ENCODE peak calls at places on chromosomes 2 and 18, in six cellular contexts. One of them, this sample, is unnamed.
A peak's percentile ranks its signal among the peaks of the same experiment; 100 is the strongest.

GRCh38 chr2:70643715-70644114 is 90.1 kb upstream of the TGFA start:
- DNase-seq in CD4-positive, alpha-beta T cell: no peak
- DNase-seq in brain microvascular endothelial cell: no peak
- DNase-seq in body of pancreas: no peak
- DNase-seq in epithelial cell of esophagus: peak; percentile 71
- DNase-seq in HFFc6: no peak
- DNase-seq in this sample: peak; percentile 47

GRCh38 chr18:12442946-12443345 is 35.2 kb downstream of the PRELID3A start:
- DNase-seq in epithelial cell of esophagus: peak; percentile 18
- DNase-seq in CD4-positive, alpha-beta T cell: no peak
- DNase-seq in body of pancreas: no peak
- DNase-seq in brain microvascular endothelial cell: no peak
- DNase-seq in HFFc6: peak; percentile 11
- DNase-seq in this sample: no peak

GRCh38 chr2:15938803-15939555 is 1.4 kb upstream of the MYCN start:
- DNase-seq in HFFc6: no peak
- DNase-seq in brain microvascular endothelial cell: no peak
- DNase-seq in body of pancreas: no peak
- DNase-seq in CD4-positive, alpha-beta T cell: no peak
- DNase-seq in epithelial cell of esophagus: no peak
- DNase-seq in this sample: no peak

GRCh38 chr2:96241901-96242611 is 23.7 kb downstream of the TMEM127 start:
- DNase-seq in brain microvascular endothelial cell: peak; percentile 60
- DNase-seq in epithelial cell of esophagus: peak; percentile 59
- DNase-seq in CD4-positive, alpha-beta T cell: no peak
- DNase-seq in body of pancreas: no peak
- DNase-seq in HFFc6: peak; percentile 97
- DNase-seq in this sample: no peak

GRCh38 chr2:240856151-240856980 is 12.3 kb upstream of the AGXT start:
- DNase-seq in brain microvascular endothelial cell: no peak
- DNase-seq in HFFc6: no peak
- DNase-seq in CD4-positive, alpha-beta T cell: no peak
- DNase-seq in body of pancreas: no peak
- DNase-seq in epithelial cell of esophagus: no peak
- DNase-seq in this sample: peak; percentile 66

GRCh38 chr2:119592436-119592835 is 48.2 kb downstream of the CFAP221 start:
- DNase-seq in epithelial cell of esophagus: no peak
- DNase-seq in body of pancreas: no peak
- DNase-seq in HFFc6: no peak
- DNase-seq in brain microvascular endothelial cell: no peak
- DNase-seq in CD4-positive, alpha-beta T cell: no peak
- DNase-seq in this sample: no peak

GRCh38 chr2:128260239-128261138 is 58.2 kb downstream of the HS6ST1 start:
- DNase-seq in body of pancreas: no peak
- DNase-seq in epithelial cell of esophagus: peak; percentile 88
- DNase-seq in brain microvascular endothelial cell: peak; percentile 82
- DNase-seq in CD4-positive, alpha-beta T cell: no peak
- DNase-seq in HFFc6: peak; percentile 74
- DNase-seq in this sample: peak; percentile 60

GRCh38 chr2:239293450-239294430 is 107.1 kb downstream of the HDAC4 start:
- DNase-seq in brain microvascular endothelial cell: no peak
- DNase-seq in CD4-positive, alpha-beta T cell: no peak
- DNase-seq in body of pancreas: peak; percentile 5
- DNase-seq in epithelial cell of esophagus: no peak
- DNase-seq in HFFc6: no peak
- DNase-seq in this sample: no peak

GRCh38 chr2:129443235-129443884 is 536.1 kb upstream of the RAB6C start:
- DNase-seq in body of pancreas: no peak
- DNase-seq in CD4-positive, alpha-beta T cell: no peak
- DNase-seq in epithelial cell of esophagus: no peak
- DNase-seq in HFFc6: no peak
- DNase-seq in brain microvascular endothelial cell: no peak
- DNase-seq in this sample: no peak

GRCh38 chr2:28359222-28360065 is 33.2 kb upstream of the FOSL2 start:
- DNase-seq in CD4-positive, alpha-beta T cell: peak; percentile 71
- DNase-seq in epithelial cell of esophagus: peak; percentile 50
- DNase-seq in body of pancreas: no peak
- DNase-seq in brain microvascular endothelial cell: peak; percentile 90
- DNase-seq in HFFc6: no peak
- DNase-seq in this sample: peak; percentile 81

GRCh38 chr2:176151199-176152099 is at the start of gene HOXD4:
- DNase-seq in CD4-positive, alpha-beta T cell: no peak
- DNase-seq in epithelial cell of esophagus: no peak
- DNase-seq in body of pancreas: no peak
- DNase-seq in HFFc6: no peak
- DNase-seq in brain microvascular endothelial cell: no peak
- DNase-seq in this sample: no peak

GRCh38 chr2:158457092-158457825 is 507 bp downstream of the PKP4 start:
- DNase-seq in CD4-positive, alpha-beta T cell: peak; percentile 35
- DNase-seq in epithelial cell of esophagus: peak; percentile 82
- DNase-seq in brain microvascular endothelial cell: peak; percentile 47
- DNase-seq in body of pancreas: peak; percentile 64
- DNase-seq in HFFc6: peak; percentile 48
- DNase-seq in this sample: peak; percentile 68

GRCh38 chr2:75027886-75028285 is 69.4 kb downstream of the POLE4 start:
- DNase-seq in HFFc6: no peak
- DNase-seq in brain microvascular endothelial cell: no peak
- DNase-seq in epithelial cell of esophagus: no peak
- DNase-seq in CD4-positive, alpha-beta T cell: no peak
- DNase-seq in body of pancreas: no peak
- DNase-seq in this sample: no peak
- TF ChIP-seq CTCF in HFFc6: no peak
- TF ChIP-seq CTCF in brain microvascular endothelial cell: no peak
- TF ChIP-seq CTCF in epithelial cell of esophagus: no peak
- TF ChIP-seq CTCF in CD4-positive, alpha-beta T cell: no peak
- TF ChIP-seq CTCF in body of pancreas: no peak
- TF ChIP-seq CTCF in this sample: no peak

GRCh38 chr2:218658671-218659257 is 659 bp downstream of the ZNF142 start:
- DNase-seq in CD4-positive, alpha-beta T cell: peak; percentile 10
- DNase-seq in epithelial cell of esophagus: peak; percentile 76
- DNase-seq in brain microvascular endothelial cell: peak; percentile 35
- DNase-seq in HFFc6: peak; percentile 15
- DNase-seq in body of pancreas: peak; percentile 36
- DNase-seq in this sample: peak; percentile 78
- TF ChIP-seq CTCF in CD4-positive, alpha-beta T cell: peak; percentile 39
- TF ChIP-seq CTCF in epithelial cell of esophagus: peak; percentile 57
- TF ChIP-seq CTCF in brain microvascular endothelial cell: peak; percentile 74
- TF ChIP-seq CTCF in HFFc6: peak; percentile 72
- TF ChIP-seq CTCF in body of pancreas: no peak
- TF ChIP-seq CTCF in this sample: peak; percentile 64

GRCh38 chr2:60581461-60582282 is 28.2 kb upstream of the BCL11A start:
- DNase-seq in brain microvascular endothelial cell: peak; percentile 29
- DNase-seq in CD4-positive, alpha-beta T cell: peak; percentile 47
- DNase-seq in HFFc6: peak; percentile 27
- DNase-seq in body of pancreas: peak; percentile 74
- DNase-seq in epithelial cell of esophagus: peak; percentile 61
- DNase-seq in this sample: peak; percentile 81
- TF ChIP-seq CTCF in brain microvascular endothelial cell: peak; percentile 77
- TF ChIP-seq CTCF in CD4-positive, alpha-beta T cell: peak; percentile 83
- TF ChIP-seq CTCF in HFFc6: peak; percentile 96
- TF ChIP-seq CTCF in body of pancreas: peak; percentile 98
- TF ChIP-seq CTCF in epithelial cell of esophagus: peak; percentile 68
- TF ChIP-seq CTCF in this sample: peak; percentile 91

GRCh38 chr2:222582931-222583330 is 73.0 kb downstream of the FARSB start:
- DNase-seq in brain microvascular endothelial cell: no peak
- DNase-seq in body of pancreas: no peak
- DNase-seq in CD4-positive, alpha-beta T cell: no peak
- DNase-seq in epithelial cell of esophagus: peak; percentile 8
- DNase-seq in HFFc6: no peak
- DNase-seq in this sample: no peak
- TF ChIP-seq CTCF in brain microvascular endothelial cell: peak; percentile 51
- TF ChIP-seq CTCF in body of pancreas: no peak
- TF ChIP-seq CTCF in CD4-positive, alpha-beta T cell: no peak
- TF ChIP-seq CTCF in epithelial cell of esophagus: peak; percentile 37
- TF ChIP-seq CTCF in HFFc6: peak; percentile 61
- TF ChIP-seq CTCF in this sample: no peak

DNA sequence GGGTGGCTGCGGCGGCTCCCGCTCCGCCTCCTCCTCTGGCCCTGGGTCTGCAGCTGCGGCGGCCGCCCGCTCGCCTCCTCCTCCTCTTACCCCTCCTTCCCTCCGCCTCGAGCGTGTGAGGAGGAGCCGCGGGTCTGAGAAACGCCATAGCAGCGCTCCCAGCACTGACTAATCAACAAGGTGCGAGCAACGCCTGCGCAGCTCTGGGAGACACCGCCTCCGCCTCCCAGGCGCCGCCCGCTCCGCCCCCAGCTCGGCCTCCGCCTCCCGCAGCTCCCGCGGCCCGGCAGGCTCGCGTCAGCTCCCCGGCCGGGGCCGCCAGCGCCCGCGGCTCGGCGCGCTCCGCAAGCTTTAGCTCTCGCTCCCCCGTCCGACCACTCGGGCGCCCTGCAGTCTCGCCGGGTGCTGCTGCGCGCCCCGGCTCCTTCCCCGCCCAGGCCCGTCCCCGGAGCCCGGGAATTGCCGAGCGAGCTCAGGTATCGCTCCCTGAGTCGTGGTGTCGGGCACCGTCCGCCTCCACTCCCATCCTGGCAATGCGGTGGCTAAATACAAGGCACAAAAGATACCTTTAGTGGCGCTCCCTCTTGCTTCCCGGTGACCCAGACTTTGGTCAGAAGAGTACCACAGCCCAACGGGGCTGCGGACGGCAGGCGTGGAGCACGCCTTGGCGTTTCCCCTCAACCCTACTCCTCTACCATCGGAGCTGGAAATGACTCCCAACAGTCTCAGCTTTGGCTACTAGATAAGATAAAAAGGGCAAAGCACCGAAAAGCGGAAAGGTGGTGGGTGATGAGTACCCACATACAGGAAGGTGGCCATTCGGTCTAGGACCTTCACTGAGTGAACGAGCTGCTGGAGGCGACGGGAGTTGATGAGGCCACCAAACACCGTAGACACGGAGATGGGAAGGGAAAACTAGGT is at the start of gene GAREM1:
- DNase-seq in brain microvascular endothelial cell: peak; percentile 97
- DNase-seq in body of pancreas: peak; percentile 97
- DNase-seq in HFFc6: peak; percentile 94
- DNase-seq in epithelial cell of esophagus: peak; percentile 99
- DNase-seq in CD4-positive, alpha-beta T cell: peak; percentile 63
- DNase-seq in this sample: peak; percentile 96
- TF ChIP-seq CTCF in brain microvascular endothelial cell: peak; percentile 65
- TF ChIP-seq CTCF in body of pancreas: peak; percentile 96
- TF ChIP-seq CTCF in HFFc6: peak; percentile 69
- TF ChIP-seq CTCF in epithelial cell of esophagus: peak; percentile 43
- TF ChIP-seq CTCF in CD4-positive, alpha-beta T cell: no peak
- TF ChIP-seq CTCF in this sample: peak; percentile 62

GRCh38 chr2:172106128-172106961 is 3.6 kb upstream of the DLX2 start:
- DNase-seq in CD4-positive, alpha-beta T cell: peak; percentile 36
- DNase-seq in body of pancreas: no peak
- DNase-seq in epithelial cell of esophagus: peak; percentile 50
- DNase-seq in HFFc6: peak; percentile 60
- DNase-seq in brain microvascular endothelial cell: no peak
- DNase-seq in this sample: peak; percentile 62
- TF ChIP-seq CTCF in CD4-positive, alpha-beta T cell: peak; percentile 33
- TF ChIP-seq CTCF in body of pancreas: no peak
- TF ChIP-seq CTCF in epithelial cell of esophagus: peak; percentile 40
- TF ChIP-seq CTCF in HFFc6: peak; percentile 81
- TF ChIP-seq CTCF in brain microvascular endothelial cell: peak; percentile 72
- TF ChIP-seq CTCF in this sample: peak; percentile 49